ENCODE peak calls at places on chromosomes 3 and 15, in six cellular contexts. One of them, this sample, is unnamed.

GRCh38 chr3:187228740-187229139 is 31.5 kb downstream of the RTP1 start:
- DNase-seq in GM12892: no peak
- DNase-seq in ovary: no peak
- DNase-seq in adrenal gland: no peak
- DNase-seq in breast epithelium: no peak
- DNase-seq in HepG2: no peak
- DNase-seq in this sample: no peak

GRCh38 chr3:127853681-127854080 is 31.4 kb upstream of the MGLL start:
- DNase-seq in GM12892: no peak
- DNase-seq in ovary: no peak
- DNase-seq in adrenal gland: no peak
- DNase-seq in breast epithelium: no peak
- DNase-seq in HepG2: peak; percentile 17
- DNase-seq in this sample: no peak

GRCh38 chr3:135982922-135983581 is 17.5 kb downstream of the PPP2R3A start:
- DNase-seq in GM12892: no peak
- DNase-seq in ovary: no peak
- DNase-seq in adrenal gland: no peak
- DNase-seq in breast epithelium: no peak
- DNase-seq in HepG2: no peak
- DNase-seq in this sample: no peak

GRCh38 chr3:133425898-133426297 is 26.0 kb downstream of the BFSP2 start:
- DNase-seq in GM12892: no peak
- DNase-seq in ovary: no peak
- DNase-seq in adrenal gland: no peak
- DNase-seq in breast epithelium: no peak
- DNase-seq in HepG2: no peak
- DNase-seq in this sample: no peak

GRCh38 chr15:99324082-99324620 is 72.9 kb downstream of the LRRC28 start:
- DNase-seq in GM12892: no peak
- DNase-seq in ovary: no peak
- DNase-seq in adrenal gland: no peak
- DNase-seq in breast epithelium: no peak
- DNase-seq in HepG2: no peak
- DNase-seq in this sample: peak; percentile 8

GRCh38 chr15:86231864-86232801 is 152.5 kb downstream of the AGBL1 start:
- DNase-seq in GM12892: no peak
- DNase-seq in ovary: no peak
- DNase-seq in adrenal gland: peak; percentile 44
- DNase-seq in breast epithelium: no peak
- DNase-seq in HepG2: peak; percentile 12
- DNase-seq in this sample: peak; percentile 6

GRCh38 chr3:182216311-182216970 is 504.7 kb downstream of the SOX2 start:
- DNase-seq in GM12892: no peak
- DNase-seq in ovary: no peak
- DNase-seq in adrenal gland: no peak
- DNase-seq in breast epithelium: no peak
- DNase-seq in HepG2: no peak
- DNase-seq in this sample: no peak

GRCh38 chr15:60858511-60859085 is 370.5 kb downstream of the RORA start:
- DNase-seq in GM12892: no peak
- DNase-seq in ovary: no peak
- DNase-seq in adrenal gland: no peak
- DNase-seq in breast epithelium: no peak
- DNase-seq in HepG2: no peak
- DNase-seq in this sample: no peak

DNA sequence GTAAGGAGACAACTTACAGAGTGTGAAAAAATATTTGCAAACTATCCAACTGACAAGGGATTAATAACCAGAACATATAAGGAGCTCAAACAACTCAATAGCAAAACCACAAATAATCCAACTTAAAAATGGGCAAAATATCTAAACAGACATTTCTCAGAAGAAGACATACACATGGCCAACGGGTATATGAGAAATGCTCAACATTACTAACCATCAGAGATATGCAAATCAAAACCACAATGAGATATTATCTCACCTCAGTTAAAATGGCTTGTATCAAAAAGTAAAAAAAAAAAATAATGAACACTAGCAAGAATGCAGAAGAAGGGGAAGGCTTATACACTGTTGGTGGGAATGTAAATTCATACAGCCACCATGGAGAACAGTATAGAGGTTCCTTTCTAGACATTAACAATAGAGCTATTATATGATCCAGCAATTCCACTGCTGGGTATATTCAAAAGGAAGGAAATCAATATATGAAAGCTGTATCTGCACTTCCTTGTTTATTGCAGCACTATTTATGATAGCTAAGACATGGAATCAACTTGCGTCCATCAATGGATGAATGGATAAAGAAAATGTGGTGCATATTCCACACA is 998.6 kb downstream of the NAALADL2 start:
- DNase-seq in GM12892: no peak
- DNase-seq in ovary: no peak
- DNase-seq in adrenal gland: no peak
- DNase-seq in breast epithelium: no peak
- DNase-seq in HepG2: no peak
- DNase-seq in this sample: no peak
- TF ChIP-seq POLR2A in GM12892: no peak
- TF ChIP-seq POLR2A in ovary: no peak
- TF ChIP-seq POLR2A in adrenal gland: no peak
- TF ChIP-seq POLR2A in breast epithelium: no peak
- TF ChIP-seq POLR2A in HepG2: no peak
- TF ChIP-seq POLR2A in this sample: no peak

DNA sequence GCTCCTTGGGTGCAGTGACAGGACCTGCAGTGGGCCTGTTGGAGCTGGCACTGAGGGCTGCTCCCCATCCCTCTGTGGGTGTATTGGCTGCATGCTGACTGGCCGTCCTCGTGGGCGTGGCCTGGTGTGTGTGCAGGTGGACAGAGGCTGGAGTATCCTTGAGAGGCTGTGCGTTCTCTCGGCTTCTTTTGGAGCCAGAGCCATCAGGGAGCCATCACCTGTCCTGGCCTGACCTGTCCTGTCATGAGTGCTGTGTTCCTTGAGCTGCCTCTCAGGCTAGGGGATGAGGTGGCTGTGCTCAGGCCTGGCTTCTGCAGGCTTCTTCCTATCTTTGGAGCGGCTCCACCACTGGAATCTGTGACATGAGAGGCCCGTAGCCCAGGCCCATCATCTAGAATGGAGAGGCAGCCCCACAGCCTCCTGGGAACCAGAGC is 61.5 kb downstream of the APBA2 start:
- DNase-seq in GM12892: no peak
- DNase-seq in ovary: no peak
- DNase-seq in adrenal gland: no peak
- DNase-seq in breast epithelium: no peak
- DNase-seq in HepG2: no peak
- DNase-seq in this sample: no peak
- TF ChIP-seq POLR2A in GM12892: no peak
- TF ChIP-seq POLR2A in ovary: no peak
- TF ChIP-seq POLR2A in adrenal gland: no peak
- TF ChIP-seq POLR2A in breast epithelium: no peak
- TF ChIP-seq POLR2A in HepG2: no peak
- TF ChIP-seq POLR2A in this sample: no peak

DNA sequence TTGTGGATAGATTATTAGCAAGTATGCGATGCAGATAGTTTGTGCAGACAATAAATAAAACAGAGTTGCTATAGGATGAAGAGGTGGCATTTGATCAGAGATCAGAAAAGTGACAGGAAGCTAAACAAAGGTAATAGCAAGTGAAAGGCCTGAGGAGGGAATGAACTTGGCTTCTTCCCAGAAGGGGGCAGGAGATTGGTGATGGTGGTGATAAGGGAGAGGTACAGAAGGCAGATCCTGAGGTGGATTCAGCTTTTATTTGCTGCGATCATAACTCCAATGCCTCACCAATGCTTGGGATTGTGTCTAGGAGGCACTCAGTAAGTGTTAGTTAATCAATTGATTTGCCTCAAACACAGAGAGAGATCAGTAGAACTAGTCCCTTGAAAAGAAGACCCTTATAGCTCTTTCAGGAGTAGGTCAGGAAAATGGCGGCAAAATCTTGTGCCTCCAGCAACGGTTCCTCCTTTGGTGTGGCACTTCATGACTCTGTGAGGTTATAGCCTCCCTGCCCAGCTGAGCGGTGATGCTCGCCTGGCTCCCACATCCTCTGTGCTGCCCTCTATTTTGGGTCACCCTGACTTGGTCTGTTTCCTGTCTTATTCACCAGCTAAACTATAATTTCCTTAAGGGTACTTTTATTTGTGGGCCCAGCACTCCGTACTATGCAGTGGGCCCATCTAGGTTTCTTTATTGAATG is 37.5 kb downstream of the TGFBR2 start:
- DNase-seq in GM12892: no peak
- DNase-seq in ovary: no peak
- DNase-seq in adrenal gland: no peak
- DNase-seq in breast epithelium: no peak
- DNase-seq in HepG2: no peak
- DNase-seq in this sample: no peak
- TF ChIP-seq POLR2A in GM12892: no peak
- TF ChIP-seq POLR2A in ovary: no peak
- TF ChIP-seq POLR2A in adrenal gland: no peak
- TF ChIP-seq POLR2A in breast epithelium: no peak
- TF ChIP-seq POLR2A in HepG2: no peak
- TF ChIP-seq POLR2A in this sample: no peak

GRCh38 chr15:90902656-90902995 is 476 bp upstream of the MAN2A2 start:
- DNase-seq in GM12892: no peak
- DNase-seq in ovary: no peak
- DNase-seq in adrenal gland: no peak
- DNase-seq in breast epithelium: no peak
- DNase-seq in HepG2: no peak
- DNase-seq in this sample: no peak

GRCh38 chr15:90903733-90904536 is 833 bp downstream of the MAN2A2 start:
- DNase-seq in GM12892: no peak
- DNase-seq in ovary: no peak
- DNase-seq in adrenal gland: no peak
- DNase-seq in breast epithelium: no peak
- DNase-seq in HepG2: peak; percentile 64
- DNase-seq in this sample: no peak

GRCh38 chr15:90901799-90902655 is 1.1 kb upstream of the MAN2A2 start:
- DNase-seq in GM12892: peak; percentile 93
- DNase-seq in ovary: peak; percentile 71
- DNase-seq in adrenal gland: peak; percentile 73
- DNase-seq in breast epithelium: peak; percentile 62
- DNase-seq in HepG2: peak; percentile 64
- DNase-seq in this sample: peak; percentile 87

GRCh38 chr15:90904746-90905145 is 1.6 kb downstream of the MAN2A2 start:
- DNase-seq in GM12892: no peak
- DNase-seq in ovary: no peak
- DNase-seq in adrenal gland: no peak
- DNase-seq in breast epithelium: no peak
- DNase-seq in HepG2: no peak
- DNase-seq in this sample: no peak

DNA sequence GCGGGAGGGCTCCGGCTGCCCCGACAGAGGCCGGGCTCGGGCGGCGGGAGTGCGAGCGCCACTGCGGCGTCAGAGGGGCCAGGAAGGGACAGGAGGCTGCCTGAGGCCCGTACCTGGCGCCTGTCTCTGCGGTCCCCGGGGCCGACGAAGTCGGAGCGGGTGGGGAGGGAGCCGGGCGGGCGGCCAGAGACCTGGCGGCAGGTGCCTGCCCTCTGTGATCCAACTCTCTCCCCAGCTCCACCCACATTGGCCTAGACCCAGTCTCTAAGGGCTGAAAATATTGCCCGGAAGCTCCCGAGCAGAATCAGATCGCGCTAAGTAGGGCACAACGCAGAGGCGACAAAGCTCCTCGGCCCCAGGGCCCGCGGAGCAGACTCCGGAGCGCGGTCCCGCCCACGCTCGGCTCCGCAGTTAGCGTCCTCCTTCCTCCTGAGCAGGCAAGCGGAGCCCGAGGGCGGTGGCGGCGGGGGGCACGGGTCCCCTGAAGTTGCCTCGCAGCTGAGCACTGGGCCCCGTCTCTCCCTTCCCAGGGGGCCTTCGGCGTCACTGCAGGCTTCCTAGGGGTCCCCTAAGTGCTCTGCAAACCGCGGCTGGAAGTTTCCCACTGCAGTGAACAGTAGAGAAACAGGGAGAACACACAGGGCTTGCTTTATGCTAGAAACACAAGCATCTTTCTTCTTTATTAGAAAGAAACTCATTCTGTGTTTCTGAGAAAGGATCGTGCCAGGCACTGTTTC is at the start of gene MAN2A2:
- DNase-seq in GM12892: peak; percentile 91
- DNase-seq in ovary: peak; percentile 46
- DNase-seq in adrenal gland: peak; percentile 71
- DNase-seq in breast epithelium: no peak
- DNase-seq in HepG2: peak; percentile 15
- DNase-seq in this sample: peak; percentile 62
- TF ChIP-seq POLR2A in GM12892: peak; percentile 82
- TF ChIP-seq POLR2A in ovary: no peak
- TF ChIP-seq POLR2A in adrenal gland: no peak
- TF ChIP-seq POLR2A in breast epithelium: no peak
- TF ChIP-seq POLR2A in HepG2: no peak
- TF ChIP-seq POLR2A in this sample: no peak